ENCODE peak calls at places on chromosome 22, in four cellular contexts. One of them, this sample, is unnamed.

GRCh38 chr22:31229402-31230140 is 17.5 kb downstream of the LIMK2 start:
- DNase-seq in astrocyte: peak
- DNase-seq in posterior cingulate gyrus: no peak
- DNase-seq in ACHN: no peak
- DNase-seq in this sample: no peak

GRCh38 chr22:45053094-45053493 is 43.3 kb upstream of the PHF21B start:
- DNase-seq in astrocyte: no peak
- DNase-seq in posterior cingulate gyrus: no peak
- DNase-seq in ACHN: no peak
- DNase-seq in this sample: no peak

GRCh38 chr22:49158741-49159564 is 668.7 kb downstream of the BRD1 start:
- DNase-seq in astrocyte: no peak
- DNase-seq in posterior cingulate gyrus: no peak
- DNase-seq in ACHN: no peak
- DNase-seq in this sample: no peak

GRCh38 chr22:19429950-19430889 is 1.3 kb downstream of the HIRA start:
- DNase-seq in astrocyte: peak
- DNase-seq in posterior cingulate gyrus: no peak
- DNase-seq in ACHN: peak
- DNase-seq in this sample: no peak

GRCh38 chr22:36027579-36027959 is 1.1 kb downstream of the RBFOX2 start:
- DNase-seq in astrocyte: no peak
- DNase-seq in posterior cingulate gyrus: no peak
- DNase-seq in ACHN: peak
- DNase-seq in this sample: no peak

GRCh38 chr22:41908409-41909289 is 6.2 kb downstream of the SHISA8 start:
- DNase-seq in astrocyte: no peak
- DNase-seq in posterior cingulate gyrus: no peak
- DNase-seq in ACHN: no peak
- DNase-seq in this sample: no peak

GRCh38 chr22:28425211-28425610 is 254.4 kb downstream of the TTC28 start:
- DNase-seq in astrocyte: no peak
- DNase-seq in posterior cingulate gyrus: no peak
- DNase-seq in ACHN: no peak
- DNase-seq in this sample: no peak

GRCh38 chr22:49934891-49935557 is 16.6 kb downstream of the CRELD2 start:
- DNase-seq in astrocyte: no peak
- DNase-seq in posterior cingulate gyrus: peak
- DNase-seq in ACHN: peak
- DNase-seq in this sample: no peak

GRCh38 chr22:31625661-31626426 is 36.2 kb downstream of the PISD start:
- DNase-seq in astrocyte: no peak
- DNase-seq in posterior cingulate gyrus: peak
- DNase-seq in ACHN: no peak
- DNase-seq in this sample: peak

GRCh38 chr22:41768420-41768819 is 32.1 kb upstream of the CCDC134 start:
- DNase-seq in astrocyte: peak
- DNase-seq in posterior cingulate gyrus: no peak
- DNase-seq in ACHN: peak
- DNase-seq in this sample: no peak

GRCh38 chr22:41360126-41360525 is 21.6 kb upstream of the TEF start:
- DNase-seq in astrocyte: no peak
- DNase-seq in posterior cingulate gyrus: no peak
- DNase-seq in ACHN: no peak
- DNase-seq in this sample: no peak

GRCh38 chr22:46537946-46538815 is 761 bp upstream of the CELSR1 start:
- DNase-seq in astrocyte: peak
- DNase-seq in posterior cingulate gyrus: no peak
- DNase-seq in ACHN: peak
- DNase-seq in this sample: no peak

GRCh38 chr22:22836635-22837034 is 51.0 kb upstream of the IGLL5 start:
- DNase-seq in astrocyte: no peak
- DNase-seq in posterior cingulate gyrus: no peak
- DNase-seq in ACHN: no peak
- DNase-seq in this sample: no peak

GRCh38 chr22:23178512-23179254 is 1.6 kb upstream of the BCR start:
- DNase-seq in astrocyte: no peak
- DNase-seq in posterior cingulate gyrus: peak
- DNase-seq in ACHN: peak
- DNase-seq in this sample: peak

GRCh38 chr22:41642711-41643110 is 21.6 kb downstream of the XRCC6 start:
- DNase-seq in astrocyte: peak
- DNase-seq in posterior cingulate gyrus: no peak
- DNase-seq in ACHN: no peak
- DNase-seq in this sample: no peak

GRCh38 chr22:46057762-46058420 is 80.9 kb upstream of the WNT7B start:
- DNase-seq in astrocyte: peak
- DNase-seq in posterior cingulate gyrus: peak
- DNase-seq in ACHN: no peak
- DNase-seq in this sample: no peak

GRCh38 chr22:35174398-35174797 is 82.9 kb upstream of the HMGXB4 start:
- DNase-seq in astrocyte: no peak
- DNase-seq in posterior cingulate gyrus: no peak
- DNase-seq in ACHN: no peak
- DNase-seq in this sample: no peak

GRCh38 chr22:31124290-31124689 is 1.5 kb downstream of the INPP5J start:
- DNase-seq in astrocyte: no peak
- DNase-seq in posterior cingulate gyrus: no peak
- DNase-seq in ACHN: no peak
- DNase-seq in this sample: no peak

GRCh38 chr22:24156146-24156914 is 25.0 kb upstream of the SUSD2 start:
- DNase-seq in astrocyte: peak
- DNase-seq in posterior cingulate gyrus: no peak
- DNase-seq in ACHN: peak
- DNase-seq in this sample: no peak

GRCh38 chr22:43017525-43018290 is 2.8 kb upstream of the PACSIN2 start:
- DNase-seq in astrocyte: no peak
- DNase-seq in posterior cingulate gyrus: no peak
- DNase-seq in ACHN: peak
- DNase-seq in this sample: no peak

GRCh38 chr22:19082793-19083192 is 39.4 kb downstream of the DGCR2 start:
- DNase-seq in astrocyte: no peak
- DNase-seq in posterior cingulate gyrus: no peak
- DNase-seq in ACHN: no peak
- DNase-seq in this sample: no peak